ENCODE peak calls at places on chromosomes 1 and 21, in five cellular contexts. A, I, E, T and D are unnamed samples.

GRCh38 chr1:88104886-88105285 is 579.2 kb upstream of the PKN2 start:
- DNase-seq in A (no peak), I (no peak), E (no peak), T (no peak), D (no peak)

GRCh38 chr1:42176902-42177519 is 12.5 kb upstream of the GUCA2A start:
- DNase-seq in A (peak), I (peak), E (peak), T (peak), D (peak)

GRCh38 chr21:15928196-15928595 is 198.4 kb downstream of the USP25 start:
- DNase-seq in A (no peak), I (no peak), E (no peak), T (no peak), D (no peak)

GRCh38 chr21:32599146-32599925 is 12.8 kb downstream of the CFAP298 start:
- DNase-seq in A (no peak), I (no peak), E (no peak), T (no peak), D (no peak)

GRCh38 chr1:165253818-165254254 is 102.7 kb downstream of the LMX1A start:
- DNase-seq in A (no peak), I (no peak), E (no peak), T (no peak), D (no peak)

GRCh38 chr1:218643926-218644325 is 298.8 kb downstream of the TGFB2 start:
- DNase-seq in A (no peak), I (no peak), E (no peak), T (no peak), D (no peak)

GRCh38 chr1:228487336-228488106 is at the start of gene RNF187:
- DNase-seq in A (no peak), I (peak), E (peak), T (peak), D (peak)

GRCh38 chr1:222616535-222616934 is 1.4 kb upstream of the MIA3 start:
- DNase-seq in A (no peak), I (no peak), E (peak), T (no peak), D (peak)

GRCh38 chr1:68321084-68321685 is 88.9 kb upstream of the WLS start:
- DNase-seq in A (peak), I (peak), E (peak), T (peak), D (peak)

GRCh38 chr1:235552146-235552716 is 48.0 kb upstream of the B3GALNT2 start:
- DNase-seq in A (no peak), I (no peak), E (no peak), T (no peak), D (no peak)

GRCh38 chr1:240492832-240493440 is 119.0 kb downstream of the GREM2 start:
- DNase-seq in A (no peak), I (peak), E (peak), T (no peak), D (peak)

GRCh38 chr21:31182231-31183129 is 144.2 kb upstream of the KRTAP19-8 start:
- DNase-seq in A (no peak), I (no peak), E (no peak), T (no peak), D (no peak)

GRCh38 chr1:91282695-91283420 is 121.8 kb downstream of the HFM1 start:
- DNase-seq in A (peak), I (peak), E (peak), T (peak), D (peak)

GRCh38 chr1:9413877-9414213 is 121.2 kb downstream of the SPSB1 start:
- DNase-seq in A (no peak), I (no peak), E (peak), T (no peak), D (no peak)

GRCh38 chr1:202162049-202162417 is 1.6 kb upstream of the PTPN7 start:
- DNase-seq in A (no peak), I (no peak), E (no peak), T (no peak), D (no peak)

GRCh38 chr1:91066545-91066944 is 44.7 kb upstream of the ZNF644 start:
- DNase-seq in A (no peak), I (no peak), E (no peak), T (no peak), D (no peak)

GRCh38 chr1:201749059-201749458 is 79.9 kb upstream of the IPO9 start:
- DNase-seq in A (no peak), I (no peak), E (no peak), T (no peak), D (no peak)

DNA sequence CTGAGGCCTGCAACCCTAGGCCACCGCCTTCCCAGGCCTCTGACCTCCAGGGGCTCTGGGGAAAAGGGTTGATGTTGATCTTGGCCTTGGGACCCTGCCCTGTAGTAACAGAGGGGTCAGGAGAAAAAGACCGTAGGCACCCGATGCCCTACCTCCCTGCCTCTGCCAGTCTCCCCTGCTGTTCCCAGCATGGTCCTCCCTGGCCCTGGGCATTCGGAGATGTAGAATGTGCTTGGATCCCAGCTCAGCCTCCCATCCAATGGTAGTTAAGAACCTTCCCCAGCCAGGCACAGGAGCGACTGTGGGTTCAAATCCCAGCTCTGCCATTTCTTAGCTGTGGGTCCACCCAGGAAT is 72.0 kb upstream of the TARDBP start:
- DNase-seq in A (no peak), I (no peak), E (no peak), T (no peak), D (no peak)
- H3K4me2 ChIP-seq in A (no peak), I (no peak), E (no peak), T (peak), D (peak)

DNA sequence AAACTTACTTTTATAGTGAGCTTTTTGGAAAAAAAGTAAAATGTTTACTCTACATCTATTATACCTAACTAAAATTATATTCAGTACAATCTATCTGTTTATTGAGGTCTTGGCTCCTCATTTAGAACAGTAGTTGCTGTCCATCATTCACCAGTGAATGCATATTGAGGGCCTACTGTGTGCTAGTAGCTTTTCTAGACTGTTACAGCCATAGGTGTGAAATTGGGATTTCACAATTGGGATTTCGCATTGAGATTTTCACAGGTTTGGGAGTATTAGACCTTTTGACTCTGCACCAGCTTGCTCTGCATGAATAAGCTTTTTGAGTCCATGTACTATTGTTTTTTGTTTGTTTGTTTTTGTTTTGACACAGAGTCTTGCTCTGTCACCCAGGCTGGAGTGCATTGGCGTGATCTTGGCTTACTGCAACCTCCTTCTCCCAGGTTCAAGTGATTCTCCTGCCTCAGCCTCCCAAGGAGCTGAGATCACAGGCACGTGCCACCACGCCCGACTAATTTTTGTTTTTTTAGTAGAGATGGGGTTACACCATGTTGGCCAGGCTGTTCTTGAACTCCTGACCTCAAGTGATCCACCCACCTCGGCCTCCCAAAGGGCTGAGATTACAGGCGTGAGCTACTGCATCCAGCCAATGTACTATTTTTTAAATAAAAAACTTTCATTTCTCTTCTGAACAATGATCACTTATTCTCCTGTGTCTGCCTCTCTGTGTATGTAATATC is 47.2 kb upstream of the ERRFI1 start:
- DNase-seq in A (no peak), I (no peak), E (no peak), T (no peak), D (no peak)
- H3K4me2 ChIP-seq in A (no peak), I (no peak), E (no peak), T (no peak), D (no peak)

DNA sequence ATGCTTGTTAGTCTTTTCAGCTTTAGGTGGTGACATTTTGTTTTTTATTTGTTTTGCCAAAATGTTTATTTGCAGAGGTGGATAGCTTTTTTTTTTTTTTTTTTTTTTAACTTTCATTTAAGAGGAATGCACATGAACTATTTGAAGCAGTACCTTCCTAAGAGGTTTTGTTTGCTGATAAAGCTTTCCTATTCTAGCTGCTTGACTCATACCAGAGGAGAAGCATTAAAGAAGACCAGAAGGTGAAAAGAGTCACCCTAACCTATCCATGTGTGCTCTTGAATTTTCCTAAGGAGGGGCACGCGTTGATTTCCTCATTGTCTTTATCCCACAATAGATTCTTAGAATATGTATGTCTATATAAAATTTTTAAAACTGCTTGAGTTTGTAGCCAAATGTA is 57.7 kb downstream of the PRDM2 start:
- DNase-seq in A (no peak), I (no peak), E (no peak), T (no peak), D (no peak)
- H3K4me2 ChIP-seq in A (peak), I (no peak), E (no peak), T (peak), D (peak)

DNA sequence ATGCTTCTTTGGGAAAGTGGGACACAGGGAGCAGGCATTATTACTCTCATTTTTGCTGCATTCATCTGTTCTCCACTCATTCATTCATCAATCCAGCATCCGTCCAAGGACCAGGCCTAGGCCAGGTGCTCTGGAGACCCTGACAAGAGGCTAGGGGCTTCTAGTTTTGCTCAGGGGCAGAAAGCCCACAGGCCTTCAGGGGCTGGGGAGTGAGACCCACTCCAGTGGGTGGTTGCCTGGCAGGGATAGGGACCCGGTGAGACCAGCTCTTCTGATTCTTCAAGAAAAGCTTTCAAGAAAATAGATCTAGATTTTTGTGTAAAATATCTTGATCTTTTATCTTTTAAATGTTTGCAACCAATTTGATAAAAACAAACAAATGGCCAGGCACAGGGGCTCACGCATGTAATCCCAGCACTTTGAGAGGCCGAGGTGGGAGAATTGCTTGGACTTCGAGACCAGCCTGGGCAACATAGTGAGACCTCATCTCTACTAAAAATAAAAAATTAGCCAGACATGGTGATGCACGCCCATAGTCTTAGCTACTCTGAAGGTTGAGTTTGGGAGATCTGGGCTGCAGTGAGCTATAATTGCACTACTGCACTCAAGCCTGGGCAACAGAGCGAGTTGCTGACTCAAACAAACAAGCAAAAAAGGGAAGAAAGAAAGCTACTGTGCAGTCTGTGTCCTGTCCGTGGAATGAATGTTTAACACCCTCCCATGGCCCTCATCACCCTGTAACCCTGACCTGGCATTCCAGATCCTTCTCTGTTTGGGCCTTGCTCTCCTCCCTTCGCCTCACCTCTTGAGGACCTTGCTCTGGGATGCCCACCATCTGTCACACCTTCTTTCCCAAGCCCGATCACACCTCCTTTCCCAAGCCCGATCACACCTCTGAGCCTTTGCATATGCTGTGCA is 17.3 kb upstream of the LRP8 start:
- DNase-seq in A (no peak), I (no peak), E (no peak), T (no peak), D (no peak)
- H3K4me2 ChIP-seq in A (no peak), I (no peak), E (no peak), T (no peak), D (no peak)

GRCh38 chr1:25758466-25759070 is 41.4 kb upstream of the SELENON start:
- DNase-seq in A (no peak), I (no peak), E (no peak), T (no peak), D (no peak)
- H3K4me2 ChIP-seq in A (no peak), I (no peak), E (no peak), T (no peak), D (no peak)

GRCh38 chr21:35222541-35222941 is 173.4 kb upstream of the RUNX1 start:
- DNase-seq in A (no peak), I (no peak), E (no peak), T (no peak), D (no peak)
- H3K4me2 ChIP-seq in A (peak), I (no peak), E (no peak), T (peak), D (no peak)

GRCh38 chr1:110879758-110880606 is 7.0 kb downstream of the CD53 start:
- DNase-seq in A (peak), I (no peak), E (no peak), T (peak), D (no peak)
- H3K4me2 ChIP-seq in A (peak), I (no peak), E (no peak), T (peak), D (no peak)

GRCh38 chr1:36008546-36009197 is 75.2 kb upstream of the TEKT2 start:
- DNase-seq in A (peak), I (no peak), E (peak), T (no peak), D (peak)
- H3K4me2 ChIP-seq in A (peak), I (peak), E (no peak), T (no peak), D (no peak)